ENCODE peak calls at places on chromosomes 1 and 21, in eight cellular contexts. One of them, this sample, is unnamed.

GRCh38 chr1:207762622-207763021 is 10.8 kb downstream of the CD46 start:
- ATAC-seq in left lung: no peak
- ATAC-seq in mucosa of descending colon: no peak
- ATAC-seq in lower lobe of right lung: peak
- ATAC-seq in omental fat pad: no peak
- ATAC-seq in psoas muscle: no peak
- ATAC-seq in GM12878: no peak
- ATAC-seq in CD4-positive, alpha-beta T cell: no peak
- ATAC-seq in this sample: no peak

GRCh38 chr1:228081578-228082259 is 789 bp upstream of the ARF1 start:
- ATAC-seq in psoas muscle: peak
- ATAC-seq in GM12878: peak
- ATAC-seq in mucosa of descending colon: peak
- ATAC-seq in lower lobe of right lung: peak
- ATAC-seq in left lung: peak
- ATAC-seq in CD4-positive, alpha-beta T cell: peak
- ATAC-seq in omental fat pad: no peak
- ATAC-seq in this sample: peak

GRCh38 chr1:86868477-86868876 is 45.4 kb downstream of the SELENOF start:
- ATAC-seq in left lung: no peak
- ATAC-seq in GM12878: peak
- ATAC-seq in CD4-positive, alpha-beta T cell: no peak
- ATAC-seq in omental fat pad: peak
- ATAC-seq in psoas muscle: peak
- ATAC-seq in lower lobe of right lung: no peak
- ATAC-seq in mucosa of descending colon: no peak
- ATAC-seq in this sample: no peak

GRCh38 chr1:33875857-33876256 is 12.0 kb downstream of the HMGB4 start:
- ATAC-seq in lower lobe of right lung: no peak
- ATAC-seq in psoas muscle: no peak
- ATAC-seq in mucosa of descending colon: no peak
- ATAC-seq in left lung: no peak
- ATAC-seq in GM12878: no peak
- ATAC-seq in omental fat pad: no peak
- ATAC-seq in CD4-positive, alpha-beta T cell: no peak
- ATAC-seq in this sample: no peak

GRCh38 chr1:72357411-72357810 is 75.1 kb upstream of the NEGR1 start:
- ATAC-seq in GM12878: no peak
- ATAC-seq in psoas muscle: peak
- ATAC-seq in omental fat pad: peak
- ATAC-seq in lower lobe of right lung: no peak
- ATAC-seq in CD4-positive, alpha-beta T cell: no peak
- ATAC-seq in mucosa of descending colon: no peak
- ATAC-seq in left lung: no peak
- ATAC-seq in this sample: no peak

GRCh38 chr1:168585191-168585590 is 8.8 kb downstream of the XCL1 start:
- ATAC-seq in omental fat pad: no peak
- ATAC-seq in mucosa of descending colon: no peak
- ATAC-seq in left lung: no peak
- ATAC-seq in psoas muscle: peak
- ATAC-seq in GM12878: no peak
- ATAC-seq in CD4-positive, alpha-beta T cell: no peak
- ATAC-seq in lower lobe of right lung: no peak
- ATAC-seq in this sample: no peak

GRCh38 chr21:44718571-44718970 is 7.2 kb upstream of the TSPEAR start:
- ATAC-seq in omental fat pad: no peak
- ATAC-seq in mucosa of descending colon: no peak
- ATAC-seq in left lung: no peak
- ATAC-seq in CD4-positive, alpha-beta T cell: no peak
- ATAC-seq in psoas muscle: no peak
- ATAC-seq in lower lobe of right lung: no peak
- ATAC-seq in GM12878: no peak
- ATAC-seq in this sample: no peak

GRCh38 chr1:50766688-50767087 is 193.4 kb downstream of the FAF1 start:
- ATAC-seq in left lung: no peak
- ATAC-seq in GM12878: no peak
- ATAC-seq in psoas muscle: no peak
- ATAC-seq in CD4-positive, alpha-beta T cell: no peak
- ATAC-seq in omental fat pad: no peak
- ATAC-seq in mucosa of descending colon: no peak
- ATAC-seq in lower lobe of right lung: no peak
- ATAC-seq in this sample: no peak

GRCh38 chr21:32545948-32546441 is 39.3 kb downstream of the TCP10L start:
- ATAC-seq in left lung: no peak
- ATAC-seq in GM12878: no peak
- ATAC-seq in mucosa of descending colon: no peak
- ATAC-seq in psoas muscle: no peak
- ATAC-seq in omental fat pad: no peak
- ATAC-seq in CD4-positive, alpha-beta T cell: no peak
- ATAC-seq in lower lobe of right lung: no peak
- ATAC-seq in this sample: no peak

GRCh38 chr1:145983959-145984830 is 12.2 kb downstream of the TXNIP start:
- ATAC-seq in mucosa of descending colon: no peak
- ATAC-seq in left lung: no peak
- ATAC-seq in CD4-positive, alpha-beta T cell: no peak
- ATAC-seq in GM12878: no peak
- ATAC-seq in omental fat pad: no peak
- ATAC-seq in psoas muscle: no peak
- ATAC-seq in lower lobe of right lung: no peak
- ATAC-seq in this sample: no peak

GRCh38 chr21:45989355-45990048 is 7.9 kb downstream of the COL6A1 start:
- ATAC-seq in mucosa of descending colon: no peak
- ATAC-seq in psoas muscle: no peak
- ATAC-seq in left lung: no peak
- ATAC-seq in lower lobe of right lung: no peak
- ATAC-seq in omental fat pad: no peak
- ATAC-seq in CD4-positive, alpha-beta T cell: no peak
- ATAC-seq in GM12878: no peak
- ATAC-seq in this sample: no peak

GRCh38 chr1:180482425-180483275 is 19.7 kb downstream of the ACBD6 start:
- ATAC-seq in left lung: peak
- ATAC-seq in lower lobe of right lung: no peak
- ATAC-seq in mucosa of descending colon: peak
- ATAC-seq in CD4-positive, alpha-beta T cell: peak
- ATAC-seq in GM12878: peak
- ATAC-seq in psoas muscle: peak
- ATAC-seq in omental fat pad: no peak
- ATAC-seq in this sample: no peak

GRCh38 chr1:221264848-221265247 is 385.6 kb downstream of the HLX start:
- ATAC-seq in omental fat pad: no peak
- ATAC-seq in left lung: no peak
- ATAC-seq in GM12878: no peak
- ATAC-seq in psoas muscle: no peak
- ATAC-seq in lower lobe of right lung: no peak
- ATAC-seq in CD4-positive, alpha-beta T cell: no peak
- ATAC-seq in mucosa of descending colon: no peak
- ATAC-seq in this sample: peak

GRCh38 chr1:12413664-12414410 is 184.0 kb downstream of the VPS13D start:
- ATAC-seq in left lung: no peak
- ATAC-seq in mucosa of descending colon: peak
- ATAC-seq in CD4-positive, alpha-beta T cell: no peak
- ATAC-seq in GM12878: no peak
- ATAC-seq in omental fat pad: no peak
- ATAC-seq in lower lobe of right lung: no peak
- ATAC-seq in psoas muscle: no peak
- ATAC-seq in this sample: no peak

GRCh38 chr1:1136547-1137230 is 20.8 kb upstream of the C1orf159 start:
- ATAC-seq in omental fat pad: no peak
- ATAC-seq in GM12878: peak
- ATAC-seq in left lung: peak
- ATAC-seq in CD4-positive, alpha-beta T cell: peak
- ATAC-seq in mucosa of descending colon: peak
- ATAC-seq in psoas muscle: no peak
- ATAC-seq in lower lobe of right lung: peak
- ATAC-seq in this sample: no peak

GRCh38 chr1:177206831-177207230 is 36.1 kb downstream of the BRINP2 start:
- ATAC-seq in omental fat pad: no peak
- ATAC-seq in left lung: no peak
- ATAC-seq in GM12878: no peak
- ATAC-seq in mucosa of descending colon: no peak
- ATAC-seq in CD4-positive, alpha-beta T cell: no peak
- ATAC-seq in psoas muscle: no peak
- ATAC-seq in lower lobe of right lung: no peak
- ATAC-seq in this sample: no peak

GRCh38 chr1:219825355-219825754 is 103.0 kb downstream of the SLC30A10 start:
- ATAC-seq in lower lobe of right lung: no peak
- ATAC-seq in GM12878: no peak
- ATAC-seq in CD4-positive, alpha-beta T cell: no peak
- ATAC-seq in mucosa of descending colon: no peak
- ATAC-seq in left lung: no peak
- ATAC-seq in omental fat pad: no peak
- ATAC-seq in psoas muscle: no peak
- ATAC-seq in this sample: no peak
- TF ChIP-seq CTCF in lower lobe of right lung: no peak
- TF ChIP-seq CTCF in GM12878: no peak
- TF ChIP-seq CTCF in CD4-positive, alpha-beta T cell: no peak
- TF ChIP-seq CTCF in mucosa of descending colon: no peak
- TF ChIP-seq CTCF in left lung: no peak
- TF ChIP-seq CTCF in omental fat pad: no peak
- TF ChIP-seq CTCF in psoas muscle: no peak
- TF ChIP-seq CTCF in this sample: no peak

GRCh38 chr1:223456747-223457146 is 63.5 kb downstream of the CCDC185 start:
- ATAC-seq in left lung: no peak
- ATAC-seq in lower lobe of right lung: no peak
- ATAC-seq in CD4-positive, alpha-beta T cell: no peak
- ATAC-seq in psoas muscle: no peak
- ATAC-seq in mucosa of descending colon: no peak
- ATAC-seq in omental fat pad: no peak
- ATAC-seq in GM12878: no peak
- ATAC-seq in this sample: no peak

GRCh38 chr1:223455470-223455869 is 62.3 kb downstream of the CCDC185 start:
- ATAC-seq in psoas muscle: no peak
- ATAC-seq in mucosa of descending colon: no peak
- ATAC-seq in CD4-positive, alpha-beta T cell: no peak
- ATAC-seq in omental fat pad: no peak
- ATAC-seq in left lung: no peak
- ATAC-seq in GM12878: no peak
- ATAC-seq in lower lobe of right lung: no peak
- ATAC-seq in this sample: no peak

GRCh38 chr1:223462866-223463404 is 69.7 kb downstream of the CCDC185 start:
- ATAC-seq in left lung: peak
- ATAC-seq in CD4-positive, alpha-beta T cell: no peak
- ATAC-seq in lower lobe of right lung: peak
- ATAC-seq in mucosa of descending colon: no peak
- ATAC-seq in omental fat pad: no peak
- ATAC-seq in psoas muscle: no peak
- ATAC-seq in GM12878: no peak
- ATAC-seq in this sample: no peak

GRCh38 chr1:223462047-223462446 is 68.8 kb downstream of the CCDC185 start:
- ATAC-seq in GM12878: no peak
- ATAC-seq in mucosa of descending colon: no peak
- ATAC-seq in lower lobe of right lung: no peak
- ATAC-seq in psoas muscle: no peak
- ATAC-seq in CD4-positive, alpha-beta T cell: no peak
- ATAC-seq in omental fat pad: no peak
- ATAC-seq in left lung: no peak
- ATAC-seq in this sample: no peak

DNA sequence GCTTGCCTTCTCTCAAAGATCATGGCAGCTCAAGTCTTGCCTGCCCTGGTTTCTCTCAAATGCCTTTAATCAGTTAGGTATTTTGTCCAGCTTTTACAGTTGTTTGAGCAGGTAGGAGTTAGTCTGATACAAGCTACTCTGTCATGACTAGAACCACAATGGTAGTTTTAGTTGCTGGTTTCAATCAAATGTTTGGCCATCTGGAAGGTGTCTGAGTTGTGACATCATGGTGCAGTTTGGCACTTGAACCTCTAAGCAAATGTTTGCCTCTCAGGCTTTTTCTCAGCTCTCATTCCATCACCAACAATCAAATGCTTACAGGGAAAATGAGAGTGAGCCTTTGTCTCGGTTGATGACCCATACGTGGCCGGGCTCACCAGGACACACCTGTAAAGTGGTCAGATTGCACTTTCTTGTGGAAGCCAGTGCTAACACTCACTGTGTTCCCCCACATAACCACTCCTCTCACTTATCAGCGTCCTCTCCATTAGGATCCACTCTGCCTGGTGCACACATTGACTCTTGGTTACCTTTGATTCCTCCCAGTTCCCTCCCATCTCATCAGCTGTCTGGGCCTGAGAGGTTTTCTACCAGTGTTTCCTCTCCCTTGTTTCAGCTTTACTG is 67.5 kb downstream of the CCDC185 start:
- ATAC-seq in lower lobe of right lung: no peak
- ATAC-seq in psoas muscle: no peak
- ATAC-seq in mucosa of descending colon: no peak
- ATAC-seq in GM12878: no peak
- ATAC-seq in left lung: peak
- ATAC-seq in omental fat pad: no peak
- ATAC-seq in CD4-positive, alpha-beta T cell: no peak
- ATAC-seq in this sample: no peak
- TF ChIP-seq CTCF in lower lobe of right lung: no peak
- TF ChIP-seq CTCF in psoas muscle: no peak
- TF ChIP-seq CTCF in mucosa of descending colon: no peak
- TF ChIP-seq CTCF in GM12878: no peak
- TF ChIP-seq CTCF in left lung: no peak
- TF ChIP-seq CTCF in omental fat pad: no peak
- TF ChIP-seq CTCF in CD4-positive, alpha-beta T cell: no peak
- TF ChIP-seq CTCF in this sample: no peak

DNA sequence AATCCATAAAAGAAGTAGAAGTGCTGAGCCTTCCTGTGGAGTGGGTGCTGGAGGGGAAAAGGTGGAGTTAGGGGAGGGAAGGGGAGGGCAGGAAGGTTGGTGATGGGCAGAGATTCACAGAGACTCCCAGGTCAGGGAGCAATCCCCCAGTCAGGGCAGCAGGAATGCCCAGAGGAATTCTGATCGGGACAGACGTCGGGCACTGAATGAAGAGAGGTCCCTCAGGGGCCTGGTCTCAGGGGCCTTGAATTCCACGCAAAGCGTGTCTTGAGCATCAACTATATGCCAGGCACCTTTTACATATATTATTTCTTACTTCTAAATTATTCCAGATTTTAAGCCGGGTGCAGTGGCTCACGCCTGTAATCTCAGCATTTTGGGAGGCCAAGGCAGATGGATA is 7.2 kb upstream of the PADI1 start:
- ATAC-seq in left lung: no peak
- ATAC-seq in psoas muscle: no peak
- ATAC-seq in omental fat pad: no peak
- ATAC-seq in GM12878: no peak
- ATAC-seq in CD4-positive, alpha-beta T cell: no peak
- ATAC-seq in lower lobe of right lung: no peak
- ATAC-seq in mucosa of descending colon: no peak
- ATAC-seq in this sample: no peak
- TF ChIP-seq CTCF in left lung: no peak
- TF ChIP-seq CTCF in psoas muscle: no peak
- TF ChIP-seq CTCF in omental fat pad: no peak
- TF ChIP-seq CTCF in GM12878: no peak
- TF ChIP-seq CTCF in CD4-positive, alpha-beta T cell: no peak
- TF ChIP-seq CTCF in lower lobe of right lung: no peak
- TF ChIP-seq CTCF in mucosa of descending colon: no peak
- TF ChIP-seq CTCF in this sample: no peak

DNA sequence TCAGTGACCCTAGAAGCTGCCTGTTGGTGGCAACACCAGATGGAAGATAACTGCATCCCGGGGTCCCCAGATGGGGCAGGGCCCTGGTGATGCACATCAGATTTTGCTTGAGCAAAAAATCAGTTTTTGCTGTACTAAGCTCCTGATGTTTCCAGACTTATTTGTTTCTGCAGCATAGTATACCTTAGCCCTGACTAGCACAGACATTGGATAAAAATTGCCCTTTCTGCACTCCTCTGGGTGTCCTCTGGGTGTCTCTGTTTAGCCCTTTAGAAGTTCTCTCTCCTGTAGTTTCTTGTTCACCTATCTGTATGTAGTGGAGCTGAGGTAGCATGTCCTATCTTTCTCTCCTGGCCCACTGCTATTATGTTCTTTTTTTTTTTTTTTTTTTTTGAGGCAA is 30.3 kb upstream of the PLA2G2C start:
- ATAC-seq in GM12878: peak
- ATAC-seq in psoas muscle: no peak
- ATAC-seq in mucosa of descending colon: peak
- ATAC-seq in lower lobe of right lung: peak
- ATAC-seq in CD4-positive, alpha-beta T cell: no peak
- ATAC-seq in omental fat pad: no peak
- ATAC-seq in left lung: peak
- ATAC-seq in this sample: no peak
- TF ChIP-seq CTCF in GM12878: peak
- TF ChIP-seq CTCF in psoas muscle: no peak
- TF ChIP-seq CTCF in mucosa of descending colon: peak
- TF ChIP-seq CTCF in lower lobe of right lung: no peak
- TF ChIP-seq CTCF in CD4-positive, alpha-beta T cell: no peak
- TF ChIP-seq CTCF in omental fat pad: no peak
- TF ChIP-seq CTCF in left lung: peak
- TF ChIP-seq CTCF in this sample: no peak

This sample was measured in gastroesophageal sphincter.